ENCODE peak calls at places on chromosomes 3 and 15, in six cellular contexts. P is activated CD4-positive, alpha-beta T cell treated with anti-CD3 and anti-CD28 coated beads for 36 hours; O is GM23338; G is omental fat pad; F is stimulated activated naive CD8-positive, alpha-beta T cell treated with anti-CD3 and anti-CD28 coated beads, Interleukin-15, Interleukin-2, amounts not matched to agents 100 U/mL and 50 U/mL, for 24 hours; L is lung. W is an unnamed sample.

GRCh38 chr15:33026614-33027013 is 167.9 kb downstream of the FMN1 start:
- ATAC-seq in L (peak), O (no peak), G (no peak), P (no peak), F (no peak), W (no peak)

GRCh38 chr3:179450321-179450720 is 949 bp downstream of the GNB4 start:
- ATAC-seq in F (no peak), L (no peak), G (no peak), O (no peak), P (no peak), W (no peak)

GRCh38 chr3:29291262-29291981 is 10.6 kb downstream of the RBMS3 start:
- ATAC-seq in G (peak), O (no peak), L (no peak), P (no peak), F (no peak), W (peak)

GRCh38 chr3:128311441-128311844 is 155.2 kb downstream of the DNAJB8 start:
- ATAC-seq in G (no peak), O (no peak), F (no peak), L (no peak), P (no peak), W (no peak)

GRCh38 chr3:132368962-132369361 is 48.3 kb upstream of the DNAJC13 start:
- ATAC-seq in O (no peak), L (no peak), F (peak), P (peak), G (no peak), W (no peak)

GRCh38 chr3:172549144-172549543 is 25.9 kb upstream of the TNFSF10 start:
- ATAC-seq in L (no peak), P (no peak), F (no peak), O (no peak), G (no peak), W (no peak)

GRCh38 chr3:64290864-64291263 is 65.6 kb upstream of the PRICKLE2 start:
- ATAC-seq in G (no peak), F (no peak), O (no peak), P (no peak), L (no peak), W (no peak)

GRCh38 chr3:111619833-111620232 is 24.7 kb upstream of the ZBED2 start:
- ATAC-seq in O (no peak), F (no peak), L (no peak), G (no peak), P (no peak), W (no peak)

GRCh38 chr3:99881121-99881524 is 63.5 kb downstream of the CMSS1 start:
- ATAC-seq in F (no peak), O (no peak), L (peak), P (no peak), G (no peak), W (peak)

GRCh38 chr3:8868996-8869395 is 94.3 kb downstream of the RAD18 start:
- ATAC-seq in P (no peak), F (no peak), L (no peak), G (no peak), O (no peak), W (no peak)

GRCh38 chr15:47945869-47946666 is 174.7 kb upstream of the SLC24A5 start:
- ATAC-seq in L (no peak), F (no peak), O (no peak), G (no peak), P (no peak), W (no peak)

GRCh38 chr3:197444793-197445403 is 110.9 kb downstream of the BDH1 start:
- ATAC-seq in F (no peak), P (no peak), O (no peak), G (no peak), L (no peak), W (no peak)

GRCh38 chr15:83100072-83100646 is 7.3 kb upstream of the TM6SF1 start:
- ATAC-seq in O (no peak), L (no peak), F (no peak), G (no peak), P (no peak), W (no peak)

GRCh38 chr3:32602206-32602605 is 31.5 kb upstream of the DYNC1LI1 start:
- ATAC-seq in F (no peak), L (no peak), O (no peak), G (no peak), P (no peak), W (no peak)